ENCODE peak calls at places on chromosomes 16 and 17, in ten cellular contexts. One of them, this sample, is unnamed.

GRCh38 chr17:78290671-78291070 is 59.2 kb downstream of the TMEM235 start:
- DNase-seq in tibial artery: no peak
- DNase-seq in RWPE2: no peak
- DNase-seq in caudate nucleus: no peak
- DNase-seq in lower leg skin: no peak
- DNase-seq in T-helper 1 cell: no peak
- DNase-seq in astrocyte of the spinal cord: no peak
- DNase-seq in SHP77: no peak
- DNase-seq in breast epithelium: no peak
- DNase-seq in HT-29: no peak
- DNase-seq in this sample: no peak

GRCh38 chr16:23771027-23771426 is 16.2 kb downstream of the CHP2 start:
- DNase-seq in tibial artery: no peak
- DNase-seq in RWPE2: no peak
- DNase-seq in caudate nucleus: no peak
- DNase-seq in lower leg skin: no peak
- DNase-seq in T-helper 1 cell: no peak
- DNase-seq in astrocyte of the spinal cord: no peak
- DNase-seq in SHP77: no peak
- DNase-seq in breast epithelium: no peak
- DNase-seq in HT-29: no peak
- DNase-seq in this sample: no peak

GRCh38 chr16:65010136-65010535 is 111.7 kb downstream of the CDH11 start:
- DNase-seq in tibial artery: no peak
- DNase-seq in RWPE2: no peak
- DNase-seq in caudate nucleus: no peak
- DNase-seq in lower leg skin: no peak
- DNase-seq in T-helper 1 cell: no peak
- DNase-seq in astrocyte of the spinal cord: no peak
- DNase-seq in SHP77: no peak
- DNase-seq in breast epithelium: no peak
- DNase-seq in HT-29: no peak
- DNase-seq in this sample: no peak

GRCh38 chr17:19270347-19270950 is 33.3 kb downstream of the EPN2 start:
- DNase-seq in tibial artery: no peak
- DNase-seq in RWPE2: no peak
- DNase-seq in caudate nucleus: no peak
- DNase-seq in lower leg skin: no peak
- DNase-seq in T-helper 1 cell: no peak
- DNase-seq in astrocyte of the spinal cord: no peak
- DNase-seq in SHP77: peak; percentile 61
- DNase-seq in breast epithelium: no peak
- DNase-seq in HT-29: no peak
- DNase-seq in this sample: no peak

GRCh38 chr16:57775661-57776469 is 26.4 kb downstream of the KIFC3 start:
- DNase-seq in tibial artery: no peak
- DNase-seq in RWPE2: no peak
- DNase-seq in caudate nucleus: no peak
- DNase-seq in lower leg skin: no peak
- DNase-seq in T-helper 1 cell: no peak
- DNase-seq in astrocyte of the spinal cord: peak; percentile 27
- DNase-seq in SHP77: peak; percentile 91
- DNase-seq in breast epithelium: no peak
- DNase-seq in HT-29: peak; percentile 58
- DNase-seq in this sample: no peak

GRCh38 chr17:39995438-39995837 is 14.8 kb downstream of the PSMD3 start:
- DNase-seq in tibial artery: no peak
- DNase-seq in RWPE2: no peak
- DNase-seq in caudate nucleus: no peak
- DNase-seq in lower leg skin: no peak
- DNase-seq in T-helper 1 cell: no peak
- DNase-seq in astrocyte of the spinal cord: no peak
- DNase-seq in SHP77: no peak
- DNase-seq in breast epithelium: no peak
- DNase-seq in HT-29: no peak
- DNase-seq in this sample: no peak

GRCh38 chr17:76527430-76528111 is 9.9 kb downstream of the CYGB start:
- DNase-seq in tibial artery: no peak
- DNase-seq in RWPE2: peak; percentile 92
- DNase-seq in caudate nucleus: no peak
- DNase-seq in lower leg skin: no peak
- DNase-seq in T-helper 1 cell: peak; percentile 45
- DNase-seq in astrocyte of the spinal cord: peak; percentile 80
- DNase-seq in SHP77: no peak
- DNase-seq in breast epithelium: no peak
- DNase-seq in HT-29: no peak
- DNase-seq in this sample: no peak

GRCh38 chr16:81521141-81521626 is 76.6 kb downstream of the CMIP start:
- DNase-seq in tibial artery: peak; percentile 62
- DNase-seq in RWPE2: no peak
- DNase-seq in caudate nucleus: no peak
- DNase-seq in lower leg skin: no peak
- DNase-seq in T-helper 1 cell: peak; percentile 62
- DNase-seq in astrocyte of the spinal cord: no peak
- DNase-seq in SHP77: no peak
- DNase-seq in breast epithelium: no peak
- DNase-seq in HT-29: no peak
- DNase-seq in this sample: no peak

GRCh38 chr17:13931752-13932477 is 137.4 kb upstream of the COX10 start:
- DNase-seq in tibial artery: peak; percentile 81
- DNase-seq in RWPE2: no peak
- DNase-seq in caudate nucleus: no peak
- DNase-seq in lower leg skin: peak; percentile 94
- DNase-seq in T-helper 1 cell: no peak
- DNase-seq in astrocyte of the spinal cord: peak; percentile 49
- DNase-seq in SHP77: no peak
- DNase-seq in breast epithelium: no peak
- DNase-seq in HT-29: no peak
- DNase-seq in this sample: no peak

GRCh38 chr16:57045694-57046381 is 46.5 kb upstream of the CPNE2 start:
- DNase-seq in tibial artery: peak; percentile 83
- DNase-seq in RWPE2: no peak
- DNase-seq in caudate nucleus: peak; percentile 5
- DNase-seq in lower leg skin: peak; percentile 94
- DNase-seq in T-helper 1 cell: no peak
- DNase-seq in astrocyte of the spinal cord: peak; percentile 62
- DNase-seq in SHP77: peak; percentile 62
- DNase-seq in breast epithelium: no peak
- DNase-seq in HT-29: peak; percentile 59
- DNase-seq in this sample: no peak

GRCh38 chr17:82280537-82280936 is 7.0 kb upstream of the CSNK1D start:
- DNase-seq in tibial artery: no peak
- DNase-seq in RWPE2: no peak
- DNase-seq in caudate nucleus: no peak
- DNase-seq in lower leg skin: no peak
- DNase-seq in T-helper 1 cell: no peak
- DNase-seq in astrocyte of the spinal cord: no peak
- DNase-seq in SHP77: no peak
- DNase-seq in breast epithelium: no peak
- DNase-seq in HT-29: no peak
- DNase-seq in this sample: no peak

GRCh38 chr16:7861891-7862585 is 529.4 kb downstream of the RBFOX1 start:
- DNase-seq in tibial artery: no peak
- DNase-seq in RWPE2: no peak
- DNase-seq in caudate nucleus: no peak
- DNase-seq in lower leg skin: no peak
- DNase-seq in T-helper 1 cell: no peak
- DNase-seq in astrocyte of the spinal cord: no peak
- DNase-seq in SHP77: no peak
- DNase-seq in breast epithelium: no peak
- DNase-seq in HT-29: no peak
- DNase-seq in this sample: no peak

GRCh38 chr17:43694081-43694870 is 32.6 kb upstream of the MEOX1 start:
- DNase-seq in tibial artery: peak; percentile 81
- DNase-seq in RWPE2: no peak
- DNase-seq in caudate nucleus: peak; percentile 69
- DNase-seq in lower leg skin: peak; percentile 92
- DNase-seq in T-helper 1 cell: peak; percentile 69
- DNase-seq in astrocyte of the spinal cord: peak; percentile 76
- DNase-seq in SHP77: peak; percentile 71
- DNase-seq in breast epithelium: peak; percentile 69
- DNase-seq in HT-29: peak; percentile 97
- DNase-seq in this sample: peak; percentile 79

GRCh38 chr17:42518755-42519545 is 17.1 kb upstream of the NAGLU start:
- DNase-seq in tibial artery: peak; percentile 78
- DNase-seq in RWPE2: no peak
- DNase-seq in caudate nucleus: no peak
- DNase-seq in lower leg skin: no peak
- DNase-seq in T-helper 1 cell: no peak
- DNase-seq in astrocyte of the spinal cord: peak; percentile 26
- DNase-seq in SHP77: no peak
- DNase-seq in breast epithelium: no peak
- DNase-seq in HT-29: peak; percentile 69
- DNase-seq in this sample: peak; percentile 65

GRCh38 chr16:1107141-1107540 is 11.1 kb upstream of the C1QTNF8 start:
- DNase-seq in tibial artery: no peak
- DNase-seq in RWPE2: no peak
- DNase-seq in caudate nucleus: no peak
- DNase-seq in lower leg skin: no peak
- DNase-seq in T-helper 1 cell: no peak
- DNase-seq in astrocyte of the spinal cord: no peak
- DNase-seq in SHP77: no peak
- DNase-seq in breast epithelium: no peak
- DNase-seq in HT-29: no peak
- DNase-seq in this sample: no peak

GRCh38 chr16:51416921-51417320 is 265.9 kb upstream of the SALL1 start:
- DNase-seq in tibial artery: no peak
- DNase-seq in RWPE2: no peak
- DNase-seq in caudate nucleus: no peak
- DNase-seq in lower leg skin: no peak
- DNase-seq in T-helper 1 cell: no peak
- DNase-seq in astrocyte of the spinal cord: peak; percentile 62
- DNase-seq in SHP77: no peak
- DNase-seq in breast epithelium: no peak
- DNase-seq in HT-29: no peak
- DNase-seq in this sample: no peak

GRCh38 chr16:67388191-67388590 is 5.1 kb downstream of the TPPP3 start:
- DNase-seq in tibial artery: no peak
- DNase-seq in RWPE2: no peak
- DNase-seq in caudate nucleus: no peak
- DNase-seq in lower leg skin: peak; percentile 59
- DNase-seq in T-helper 1 cell: no peak
- DNase-seq in astrocyte of the spinal cord: no peak
- DNase-seq in SHP77: no peak
- DNase-seq in breast epithelium: no peak
- DNase-seq in HT-29: no peak
- DNase-seq in this sample: no peak

GRCh38 chr16:82660078-82660645 is 33.4 kb downstream of the CDH13 start:
- DNase-seq in tibial artery: no peak
- DNase-seq in RWPE2: no peak
- DNase-seq in caudate nucleus: no peak
- DNase-seq in lower leg skin: no peak
- DNase-seq in T-helper 1 cell: no peak
- DNase-seq in astrocyte of the spinal cord: peak; percentile 55
- DNase-seq in SHP77: no peak
- DNase-seq in breast epithelium: no peak
- DNase-seq in HT-29: no peak
- DNase-seq in this sample: no peak

GRCh38 chr16:87559976-87560375 is 42.3 kb upstream of the JPH3 start:
- DNase-seq in tibial artery: no peak
- DNase-seq in RWPE2: no peak
- DNase-seq in caudate nucleus: no peak
- DNase-seq in lower leg skin: no peak
- DNase-seq in T-helper 1 cell: no peak
- DNase-seq in astrocyte of the spinal cord: no peak
- DNase-seq in SHP77: no peak
- DNase-seq in breast epithelium: no peak
- DNase-seq in HT-29: no peak
- DNase-seq in this sample: no peak

GRCh38 chr17:82324566-82325285 is 7.3 kb upstream of the CD7 start:
- DNase-seq in tibial artery: no peak
- DNase-seq in RWPE2: no peak
- DNase-seq in caudate nucleus: no peak
- DNase-seq in lower leg skin: no peak
- DNase-seq in T-helper 1 cell: no peak
- DNase-seq in astrocyte of the spinal cord: no peak
- DNase-seq in SHP77: no peak
- DNase-seq in breast epithelium: no peak
- DNase-seq in HT-29: peak; percentile 48
- DNase-seq in this sample: no peak

GRCh38 chr17:37791434-37791833 is 46.6 kb upstream of the HNF1B start:
- DNase-seq in tibial artery: no peak
- DNase-seq in RWPE2: no peak
- DNase-seq in caudate nucleus: no peak
- DNase-seq in lower leg skin: no peak
- DNase-seq in T-helper 1 cell: peak; percentile 25
- DNase-seq in astrocyte of the spinal cord: no peak
- DNase-seq in SHP77: peak; percentile 8
- DNase-seq in breast epithelium: no peak
- DNase-seq in HT-29: peak; percentile 85
- DNase-seq in this sample: no peak